ENCODE peak calls at places on chromosomes 13 and 19, in seven cellular contexts. One of them, this sample, is unnamed.

GRCh38 chr13:33514362-33514761 is 228.8 kb upstream of the STARD13 start:
- DNase-seq in stimulated activated CD8-positive, alpha-beta memory T cell treated with anti-CD3 and anti-CD28 coated beads, Interleukin-4, amount 100 ng/mL, for 1 hour: no peak
- DNase-seq in lung: no peak
- DNase-seq in Kasumi-1: no peak
- DNase-seq in AG10803: no peak
- DNase-seq in hepatic stellate cell: no peak
- DNase-seq in activated T-cell treated with anti-CD3 and anti-CD28 coated beads, Interleukin-2, amount 50 U/mL, for 72 hours: no peak
- DNase-seq in this sample: no peak

GRCh38 chr13:64798422-64798821 is 2431.7 kb downstream of the PCDH9 start:
- DNase-seq in Kasumi-1: no peak
- DNase-seq in AG10803: no peak
- DNase-seq in stimulated activated CD8-positive, alpha-beta memory T cell treated with anti-CD3 and anti-CD28 coated beads, Interleukin-4, amount 100 ng/mL, for 1 hour: no peak
- DNase-seq in activated T-cell treated with anti-CD3 and anti-CD28 coated beads, Interleukin-2, amount 50 U/mL, for 72 hours: no peak
- DNase-seq in hepatic stellate cell: no peak
- DNase-seq in lung: no peak
- DNase-seq in this sample: no peak

GRCh38 chr13:27639186-27639585 is 17.5 kb downstream of the POLR1D start:
- DNase-seq in Kasumi-1: no peak
- DNase-seq in lung: no peak
- DNase-seq in activated T-cell treated with anti-CD3 and anti-CD28 coated beads, Interleukin-2, amount 50 U/mL, for 72 hours: no peak
- DNase-seq in AG10803: no peak
- DNase-seq in stimulated activated CD8-positive, alpha-beta memory T cell treated with anti-CD3 and anti-CD28 coated beads, Interleukin-4, amount 100 ng/mL, for 1 hour: no peak
- DNase-seq in hepatic stellate cell: no peak
- DNase-seq in this sample: no peak

GRCh38 chr13:59906413-59907027 is 257.2 kb downstream of the DIAPH3 start:
- DNase-seq in hepatic stellate cell: peak
- DNase-seq in AG10803: peak
- DNase-seq in stimulated activated CD8-positive, alpha-beta memory T cell treated with anti-CD3 and anti-CD28 coated beads, Interleukin-4, amount 100 ng/mL, for 1 hour: no peak
- DNase-seq in lung: no peak
- DNase-seq in activated T-cell treated with anti-CD3 and anti-CD28 coated beads, Interleukin-2, amount 50 U/mL, for 72 hours: no peak
- DNase-seq in Kasumi-1: peak
- DNase-seq in this sample: no peak

GRCh38 chr19:6828306-6828697 is 55.8 kb downstream of the VAV1 start:
- DNase-seq in lung: no peak
- DNase-seq in Kasumi-1: no peak
- DNase-seq in AG10803: no peak
- DNase-seq in hepatic stellate cell: no peak
- DNase-seq in activated T-cell treated with anti-CD3 and anti-CD28 coated beads, Interleukin-2, amount 50 U/mL, for 72 hours: no peak
- DNase-seq in stimulated activated CD8-positive, alpha-beta memory T cell treated with anti-CD3 and anti-CD28 coated beads, Interleukin-4, amount 100 ng/mL, for 1 hour: no peak
- DNase-seq in this sample: no peak

GRCh38 chr19:49614096-49614857 is 23.3 kb downstream of the PRR12 start:
- DNase-seq in AG10803: peak
- DNase-seq in lung: no peak
- DNase-seq in Kasumi-1: peak
- DNase-seq in stimulated activated CD8-positive, alpha-beta memory T cell treated with anti-CD3 and anti-CD28 coated beads, Interleukin-4, amount 100 ng/mL, for 1 hour: no peak
- DNase-seq in activated T-cell treated with anti-CD3 and anti-CD28 coated beads, Interleukin-2, amount 50 U/mL, for 72 hours: peak
- DNase-seq in hepatic stellate cell: peak
- DNase-seq in this sample: no peak

GRCh38 chr19:46620716-46621115 is 4.2 kb downstream of the PTGIR start:
- DNase-seq in lung: no peak
- DNase-seq in hepatic stellate cell: peak
- DNase-seq in Kasumi-1: no peak
- DNase-seq in stimulated activated CD8-positive, alpha-beta memory T cell treated with anti-CD3 and anti-CD28 coated beads, Interleukin-4, amount 100 ng/mL, for 1 hour: no peak
- DNase-seq in AG10803: peak
- DNase-seq in activated T-cell treated with anti-CD3 and anti-CD28 coated beads, Interleukin-2, amount 50 U/mL, for 72 hours: no peak
- DNase-seq in this sample: no peak

GRCh38 chr19:16116067-16116466 is 4.4 kb downstream of the RAB8A start:
- DNase-seq in AG10803: no peak
- DNase-seq in activated T-cell treated with anti-CD3 and anti-CD28 coated beads, Interleukin-2, amount 50 U/mL, for 72 hours: no peak
- DNase-seq in hepatic stellate cell: no peak
- DNase-seq in stimulated activated CD8-positive, alpha-beta memory T cell treated with anti-CD3 and anti-CD28 coated beads, Interleukin-4, amount 100 ng/mL, for 1 hour: no peak
- DNase-seq in Kasumi-1: no peak
- DNase-seq in lung: no peak
- DNase-seq in this sample: no peak

GRCh38 chr19:5154129-5154798 is 185.4 kb downstream of the KDM4B start:
- DNase-seq in hepatic stellate cell: no peak
- DNase-seq in activated T-cell treated with anti-CD3 and anti-CD28 coated beads, Interleukin-2, amount 50 U/mL, for 72 hours: peak
- DNase-seq in stimulated activated CD8-positive, alpha-beta memory T cell treated with anti-CD3 and anti-CD28 coated beads, Interleukin-4, amount 100 ng/mL, for 1 hour: no peak
- DNase-seq in Kasumi-1: peak
- DNase-seq in lung: no peak
- DNase-seq in AG10803: no peak
- DNase-seq in this sample: peak

GRCh38 chr13:28494861-28495585 is at the start of gene FLT1:
- DNase-seq in activated T-cell treated with anti-CD3 and anti-CD28 coated beads, Interleukin-2, amount 50 U/mL, for 72 hours: peak
- DNase-seq in hepatic stellate cell: peak
- DNase-seq in stimulated activated CD8-positive, alpha-beta memory T cell treated with anti-CD3 and anti-CD28 coated beads, Interleukin-4, amount 100 ng/mL, for 1 hour: no peak
- DNase-seq in Kasumi-1: no peak
- DNase-seq in lung: no peak
- DNase-seq in AG10803: no peak
- DNase-seq in this sample: no peak

GRCh38 chr13:51525567-51526165 is 58.6 kb upstream of the WDFY2 start:
- DNase-seq in activated T-cell treated with anti-CD3 and anti-CD28 coated beads, Interleukin-2, amount 50 U/mL, for 72 hours: no peak
- DNase-seq in AG10803: no peak
- DNase-seq in stimulated activated CD8-positive, alpha-beta memory T cell treated with anti-CD3 and anti-CD28 coated beads, Interleukin-4, amount 100 ng/mL, for 1 hour: no peak
- DNase-seq in lung: no peak
- DNase-seq in Kasumi-1: no peak
- DNase-seq in hepatic stellate cell: no peak
- DNase-seq in this sample: no peak

GRCh38 chr13:110346661-110347067 is 39.6 kb downstream of the COL4A2 start:
- DNase-seq in Kasumi-1: no peak
- DNase-seq in hepatic stellate cell: no peak
- DNase-seq in stimulated activated CD8-positive, alpha-beta memory T cell treated with anti-CD3 and anti-CD28 coated beads, Interleukin-4, amount 100 ng/mL, for 1 hour: no peak
- DNase-seq in activated T-cell treated with anti-CD3 and anti-CD28 coated beads, Interleukin-2, amount 50 U/mL, for 72 hours: no peak
- DNase-seq in AG10803: no peak
- DNase-seq in lung: no peak
- DNase-seq in this sample: no peak

GRCh38 chr19:6761053-6761676 is 6.1 kb downstream of the SH2D3A start:
- DNase-seq in AG10803: no peak
- DNase-seq in Kasumi-1: peak
- DNase-seq in activated T-cell treated with anti-CD3 and anti-CD28 coated beads, Interleukin-2, amount 50 U/mL, for 72 hours: peak
- DNase-seq in hepatic stellate cell: no peak
- DNase-seq in lung: no peak
- DNase-seq in stimulated activated CD8-positive, alpha-beta memory T cell treated with anti-CD3 and anti-CD28 coated beads, Interleukin-4, amount 100 ng/mL, for 1 hour: no peak
- DNase-seq in this sample: no peak

GRCh38 chr13:110509971-110510786 is 51.3 kb downstream of the RAB20 start:
- DNase-seq in AG10803: peak
- DNase-seq in stimulated activated CD8-positive, alpha-beta memory T cell treated with anti-CD3 and anti-CD28 coated beads, Interleukin-4, amount 100 ng/mL, for 1 hour: no peak
- DNase-seq in hepatic stellate cell: no peak
- DNase-seq in Kasumi-1: peak
- DNase-seq in activated T-cell treated with anti-CD3 and anti-CD28 coated beads, Interleukin-2, amount 50 U/mL, for 72 hours: no peak
- DNase-seq in lung: no peak
- DNase-seq in this sample: no peak

GRCh38 chr19:4061178-4061682 is 5.5 kb downstream of the ZBTB7A start:
- DNase-seq in hepatic stellate cell: no peak
- DNase-seq in Kasumi-1: no peak
- DNase-seq in stimulated activated CD8-positive, alpha-beta memory T cell treated with anti-CD3 and anti-CD28 coated beads, Interleukin-4, amount 100 ng/mL, for 1 hour: no peak
- DNase-seq in activated T-cell treated with anti-CD3 and anti-CD28 coated beads, Interleukin-2, amount 50 U/mL, for 72 hours: no peak
- DNase-seq in AG10803: peak
- DNase-seq in lung: peak
- DNase-seq in this sample: peak

GRCh38 chr13:100604909-100605308 is 16.3 kb upstream of the GGACT start:
- DNase-seq in Kasumi-1: no peak
- DNase-seq in hepatic stellate cell: no peak
- DNase-seq in AG10803: no peak
- DNase-seq in stimulated activated CD8-positive, alpha-beta memory T cell treated with anti-CD3 and anti-CD28 coated beads, Interleukin-4, amount 100 ng/mL, for 1 hour: no peak
- DNase-seq in lung: no peak
- DNase-seq in activated T-cell treated with anti-CD3 and anti-CD28 coated beads, Interleukin-2, amount 50 U/mL, for 72 hours: no peak
- DNase-seq in this sample: no peak

GRCh38 chr19:49441210-49441959 is at the start of gene SLC17A7:
- DNase-seq in AG10803: no peak
- DNase-seq in activated T-cell treated with anti-CD3 and anti-CD28 coated beads, Interleukin-2, amount 50 U/mL, for 72 hours: no peak
- DNase-seq in stimulated activated CD8-positive, alpha-beta memory T cell treated with anti-CD3 and anti-CD28 coated beads, Interleukin-4, amount 100 ng/mL, for 1 hour: no peak
- DNase-seq in Kasumi-1: no peak
- DNase-seq in hepatic stellate cell: no peak
- DNase-seq in lung: no peak
- DNase-seq in this sample: peak

GRCh38 chr19:19263886-19264487 is 9.1 kb downstream of the TM6SF2 start:
- DNase-seq in lung: no peak
- DNase-seq in activated T-cell treated with anti-CD3 and anti-CD28 coated beads, Interleukin-2, amount 50 U/mL, for 72 hours: no peak
- DNase-seq in AG10803: no peak
- DNase-seq in Kasumi-1: no peak
- DNase-seq in stimulated activated CD8-positive, alpha-beta memory T cell treated with anti-CD3 and anti-CD28 coated beads, Interleukin-4, amount 100 ng/mL, for 1 hour: no peak
- DNase-seq in hepatic stellate cell: no peak
- DNase-seq in this sample: no peak

GRCh38 chr19:6212403-6213265 is 67.1 kb downstream of the MLLT1 start:
- DNase-seq in activated T-cell treated with anti-CD3 and anti-CD28 coated beads, Interleukin-2, amount 50 U/mL, for 72 hours: no peak
- DNase-seq in AG10803: no peak
- DNase-seq in stimulated activated CD8-positive, alpha-beta memory T cell treated with anti-CD3 and anti-CD28 coated beads, Interleukin-4, amount 100 ng/mL, for 1 hour: no peak
- DNase-seq in lung: no peak
- DNase-seq in hepatic stellate cell: no peak
- DNase-seq in Kasumi-1: no peak
- DNase-seq in this sample: peak

GRCh38 chr13:44416297-44416696 is 42.7 kb downstream of the SERP2 start:
- DNase-seq in Kasumi-1: peak
- DNase-seq in AG10803: no peak
- DNase-seq in lung: no peak
- DNase-seq in stimulated activated CD8-positive, alpha-beta memory T cell treated with anti-CD3 and anti-CD28 coated beads, Interleukin-4, amount 100 ng/mL, for 1 hour: no peak
- DNase-seq in activated T-cell treated with anti-CD3 and anti-CD28 coated beads, Interleukin-2, amount 50 U/mL, for 72 hours: no peak
- DNase-seq in hepatic stellate cell: no peak
- DNase-seq in this sample: no peak

GRCh38 chr13:42696191-42696590 is 85.2 kb upstream of the FAM216B start:
- DNase-seq in activated T-cell treated with anti-CD3 and anti-CD28 coated beads, Interleukin-2, amount 50 U/mL, for 72 hours: no peak
- DNase-seq in Kasumi-1: no peak
- DNase-seq in stimulated activated CD8-positive, alpha-beta memory T cell treated with anti-CD3 and anti-CD28 coated beads, Interleukin-4, amount 100 ng/mL, for 1 hour: no peak
- DNase-seq in AG10803: peak
- DNase-seq in lung: no peak
- DNase-seq in hepatic stellate cell: no peak
- DNase-seq in this sample: no peak

GRCh38 chr19:4473708-4474503 is 1.8 kb downstream of the HDGFL2 start:
- DNase-seq in Kasumi-1: no peak
- DNase-seq in lung: no peak
- DNase-seq in activated T-cell treated with anti-CD3 and anti-CD28 coated beads, Interleukin-2, amount 50 U/mL, for 72 hours: no peak
- DNase-seq in stimulated activated CD8-positive, alpha-beta memory T cell treated with anti-CD3 and anti-CD28 coated beads, Interleukin-4, amount 100 ng/mL, for 1 hour: no peak
- DNase-seq in AG10803: peak
- DNase-seq in hepatic stellate cell: peak
- DNase-seq in this sample: no peak

GRCh38 chr13:25372275-25373081 is 704 bp downstream of the ATP8A2 start:
- DNase-seq in Kasumi-1: no peak
- DNase-seq in hepatic stellate cell: no peak
- DNase-seq in stimulated activated CD8-positive, alpha-beta memory T cell treated with anti-CD3 and anti-CD28 coated beads, Interleukin-4, amount 100 ng/mL, for 1 hour: no peak
- DNase-seq in activated T-cell treated with anti-CD3 and anti-CD28 coated beads, Interleukin-2, amount 50 U/mL, for 72 hours: peak
- DNase-seq in lung: no peak
- DNase-seq in AG10803: no peak
- DNase-seq in this sample: no peak

GRCh38 chr19:29499261-29499920 is 26.4 kb upstream of the VSTM2B start:
- DNase-seq in AG10803: no peak
- DNase-seq in Kasumi-1: no peak
- DNase-seq in activated T-cell treated with anti-CD3 and anti-CD28 coated beads, Interleukin-2, amount 50 U/mL, for 72 hours: no peak
- DNase-seq in lung: no peak
- DNase-seq in hepatic stellate cell: no peak
- DNase-seq in stimulated activated CD8-positive, alpha-beta memory T cell treated with anti-CD3 and anti-CD28 coated beads, Interleukin-4, amount 100 ng/mL, for 1 hour: no peak
- DNase-seq in this sample: peak

GRCh38 chr13:51832471-51833152 is 12.4 kb downstream of the TMEM272 start:
- DNase-seq in AG10803: peak
- DNase-seq in activated T-cell treated with anti-CD3 and anti-CD28 coated beads, Interleukin-2, amount 50 U/mL, for 72 hours: no peak
- DNase-seq in hepatic stellate cell: peak
- DNase-seq in lung: no peak
- DNase-seq in stimulated activated CD8-positive, alpha-beta memory T cell treated with anti-CD3 and anti-CD28 coated beads, Interleukin-4, amount 100 ng/mL, for 1 hour: no peak
- DNase-seq in Kasumi-1: peak
- DNase-seq in this sample: no peak

GRCh38 chr19:44745887-44746600 is 2.5 kb upstream of the BCL3 start:
- DNase-seq in stimulated activated CD8-positive, alpha-beta memory T cell treated with anti-CD3 and anti-CD28 coated beads, Interleukin-4, amount 100 ng/mL, for 1 hour: no peak
- DNase-seq in activated T-cell treated with anti-CD3 and anti-CD28 coated beads, Interleukin-2, amount 50 U/mL, for 72 hours: no peak
- DNase-seq in AG10803: no peak
- DNase-seq in Kasumi-1: no peak
- DNase-seq in hepatic stellate cell: no peak
- DNase-seq in lung: no peak
- DNase-seq in this sample: no peak

GRCh38 chr19:19348266-19348665 is 27.6 kb downstream of the MAU2 start:
- DNase-seq in hepatic stellate cell: no peak
- DNase-seq in stimulated activated CD8-positive, alpha-beta memory T cell treated with anti-CD3 and anti-CD28 coated beads, Interleukin-4, amount 100 ng/mL, for 1 hour: no peak
- DNase-seq in Kasumi-1: no peak
- DNase-seq in activated T-cell treated with anti-CD3 and anti-CD28 coated beads, Interleukin-2, amount 50 U/mL, for 72 hours: no peak
- DNase-seq in AG10803: no peak
- DNase-seq in lung: no peak
- DNase-seq in this sample: no peak

GRCh38 chr19:3285647-3286176 is 61.3 kb downstream of the CELF5 start:
- DNase-seq in stimulated activated CD8-positive, alpha-beta memory T cell treated with anti-CD3 and anti-CD28 coated beads, Interleukin-4, amount 100 ng/mL, for 1 hour: no peak
- DNase-seq in AG10803: no peak
- DNase-seq in activated T-cell treated with anti-CD3 and anti-CD28 coated beads, Interleukin-2, amount 50 U/mL, for 72 hours: no peak
- DNase-seq in hepatic stellate cell: peak
- DNase-seq in Kasumi-1: no peak
- DNase-seq in lung: no peak
- DNase-seq in this sample: no peak

GRCh38 chr19:37355901-37356300 is 15.0 kb upstream of the ZNF527 start:
- DNase-seq in hepatic stellate cell: no peak
- DNase-seq in Kasumi-1: no peak
- DNase-seq in AG10803: no peak
- DNase-seq in stimulated activated CD8-positive, alpha-beta memory T cell treated with anti-CD3 and anti-CD28 coated beads, Interleukin-4, amount 100 ng/mL, for 1 hour: no peak
- DNase-seq in lung: no peak
- DNase-seq in activated T-cell treated with anti-CD3 and anti-CD28 coated beads, Interleukin-2, amount 50 U/mL, for 72 hours: no peak
- DNase-seq in this sample: no peak